ENCODE peak calls at places on chromosomes 2 and 18, in six cellular contexts. One of them, this sample, is unnamed.

GRCh38 chr18:74351354-74351753 is 35.7 kb downstream of the C18orf63 start:
- DNase-seq in iPS-NIHi11: no peak
- DNase-seq in ELF-1: peak
- DNase-seq in GM23248: peak
- DNase-seq in small intestine: no peak
- DNase-seq in heart left ventricle: peak
- DNase-seq in this sample: no peak

GRCh38 chr2:198127627-198128026 is 323.2 kb downstream of the PLCL1 start:
- DNase-seq in iPS-NIHi11: peak
- DNase-seq in ELF-1: peak
- DNase-seq in GM23248: peak
- DNase-seq in small intestine: peak
- DNase-seq in heart left ventricle: peak
- DNase-seq in this sample: peak

GRCh38 chr18:25685088-25685487 is 333.1 kb upstream of the ZNF521 start:
- DNase-seq in iPS-NIHi11: no peak
- DNase-seq in ELF-1: no peak
- DNase-seq in GM23248: no peak
- DNase-seq in small intestine: no peak
- DNase-seq in heart left ventricle: no peak
- DNase-seq in this sample: no peak

GRCh38 chr18:71849407-71849806 is 694.7 kb downstream of the CBLN2 start:
- DNase-seq in iPS-NIHi11: no peak
- DNase-seq in ELF-1: no peak
- DNase-seq in GM23248: no peak
- DNase-seq in small intestine: no peak
- DNase-seq in heart left ventricle: no peak
- DNase-seq in this sample: peak

GRCh38 chr2:142582317-142582716 is 295.1 kb upstream of the KYNU start:
- DNase-seq in iPS-NIHi11: no peak
- DNase-seq in ELF-1: no peak
- DNase-seq in GM23248: no peak
- DNase-seq in small intestine: no peak
- DNase-seq in heart left ventricle: no peak
- DNase-seq in this sample: no peak

GRCh38 chr2:238854699-238855111 is 6.8 kb downstream of the TWIST2 start:
- DNase-seq in iPS-NIHi11: no peak
- DNase-seq in ELF-1: no peak
- DNase-seq in GM23248: peak
- DNase-seq in small intestine: no peak
- DNase-seq in heart left ventricle: no peak
- DNase-seq in this sample: peak

GRCh38 chr2:219252900-219253752 is at the start of gene TUBA4B:
- DNase-seq in iPS-NIHi11: peak
- DNase-seq in ELF-1: peak
- DNase-seq in GM23248: peak
- DNase-seq in small intestine: peak
- DNase-seq in heart left ventricle: peak
- DNase-seq in this sample: peak

GRCh38 chr2:41994177-41994576 is 53.6 kb upstream of the PKDCC start:
- DNase-seq in iPS-NIHi11: no peak
- DNase-seq in ELF-1: no peak
- DNase-seq in GM23248: peak
- DNase-seq in small intestine: peak
- DNase-seq in heart left ventricle: no peak
- DNase-seq in this sample: no peak

GRCh38 chr2:203711399-203711798 is 5.0 kb downstream of the CD28 start:
- DNase-seq in iPS-NIHi11: no peak
- DNase-seq in ELF-1: no peak
- DNase-seq in GM23248: no peak
- DNase-seq in small intestine: no peak
- DNase-seq in heart left ventricle: no peak
- DNase-seq in this sample: no peak

GRCh38 chr2:47189635-47190034 is 34.5 kb upstream of the STPG4 start:
- DNase-seq in iPS-NIHi11: no peak
- DNase-seq in ELF-1: no peak
- DNase-seq in GM23248: peak
- DNase-seq in small intestine: peak
- DNase-seq in heart left ventricle: no peak
- DNase-seq in this sample: no peak